ENCODE peak calls at places on chromosomes 1 and 21, in eight cellular contexts. M is fibroblast of the aortic adventitia, G is AG10803, S is GM13977, U is transverse colon, A is neural progenitor cell, J is IMR-90, X is body of pancreas. D is an unnamed sample.

GRCh38 chr1:19390166-19390850 is 78.2 kb downstream of the SLC66A1 start:
- DNase-seq in J (no peak), X (no peak), G (no peak), M (no peak), S (no peak), A (no peak), U (no peak), D (no peak)

GRCh38 chr1:112337028-112337531 is 58.9 kb upstream of the CTTNBP2NL start:
- DNase-seq in G (peak), J (peak), U (no peak), S (peak), M (peak), X (peak), A (peak), D (peak)

GRCh38 chr1:33433509-33434362 is 2.8 kb upstream of the PHC2 start:
- DNase-seq in M (peak), J (peak), A (no peak), G (peak), S (no peak), U (peak), X (peak), D (peak)

GRCh38 chr1:46036894-46037596 is 95.4 kb downstream of the PIK3R3 start:
- DNase-seq in U (peak), G (peak), X (peak), M (peak), S (peak), J (peak), A (peak), D (peak)

GRCh38 chr1:41315482-41315823 is 45.8 kb upstream of the FOXO6 start:
- DNase-seq in A (no peak), X (no peak), S (no peak), J (peak), M (no peak), G (peak), U (no peak), D (peak)

GRCh38 chr1:163063131-163064059 is 5.8 kb upstream of the RGS4 start:
- DNase-seq in S (no peak), J (no peak), U (no peak), M (no peak), X (no peak), G (no peak), A (no peak), D (no peak)

GRCh38 chr1:234230414-234230862 is 142.8 kb upstream of the COA6 start:
- DNase-seq in A (no peak), S (peak), M (no peak), U (no peak), X (no peak), G (no peak), J (no peak), D (no peak)

GRCh38 chr1:56355422-56355821 is 223.9 kb downstream of the PLPP3 start:
- DNase-seq in S (no peak), M (no peak), J (no peak), A (no peak), G (no peak), U (no peak), X (no peak), D (no peak)

GRCh38 chr1:221429262-221429661 is 312.6 kb downstream of the DUSP10 start:
- DNase-seq in X (no peak), U (no peak), G (peak), A (no peak), J (peak), S (no peak), M (peak), D (peak)

GRCh38 chr1:160186246-160186645 is 4.1 kb upstream of the CASQ1 start:
- DNase-seq in M (no peak), G (no peak), U (no peak), J (no peak), S (no peak), X (no peak), A (no peak), D (no peak)

GRCh38 chr1:109543988-109544735 is 4.3 kb upstream of the GNAI3 start:
- DNase-seq in U (no peak), A (no peak), J (no peak), G (no peak), X (no peak), M (no peak), S (peak), D (no peak)

GRCh38 chr1:227884370-227885134 is 63.2 kb downstream of the WNT9A start:
- DNase-seq in G (no peak), M (no peak), S (peak), J (no peak), U (no peak), A (no peak), X (no peak), D (no peak)

GRCh38 chr1:163824006-163824405 is 502.3 kb downstream of the NUF2 start:
- DNase-seq in J (peak), A (no peak), X (no peak), G (peak), S (no peak), M (peak), U (no peak), D (peak)

GRCh38 chr1:1345860-1346500 is 3.2 kb downstream of the DVL1 start:
- DNase-seq in S (no peak), M (no peak), U (no peak), A (no peak), X (no peak), G (no peak), J (no peak), D (no peak)

GRCh38 chr1:201335174-201335870 is 42.2 kb downstream of the TNNT2 start:
- DNase-seq in X (no peak), S (no peak), U (no peak), G (no peak), M (no peak), J (no peak), A (no peak), D (no peak)

GRCh38 chr1:162366671-162367070 is 10.0 kb downstream of the SPATA46 start:
- DNase-seq in U (no peak), A (no peak), M (no peak), G (no peak), S (no peak), J (no peak), X (no peak), D (no peak)

GRCh38 chr1:158285756-158286241 is 3.9 kb upstream of the CD1C start:
- DNase-seq in U (peak), A (no peak), S (peak), J (no peak), M (no peak), G (no peak), X (peak), D (no peak)

GRCh38 chr21:35203093-35204021 is 154.3 kb upstream of the RUNX1 start:
- DNase-seq in S (no peak), G (peak), X (no peak), M (peak), A (no peak), U (no peak), J (peak), D (peak)

GRCh38 chr1:178964469-178965330 is 61.0 kb upstream of the FAM20B start:
- DNase-seq in M (no peak), U (no peak), A (no peak), G (no peak), J (no peak), X (no peak), S (peak), D (no peak)

GRCh38 chr1:216456682-216457081 is 33.4 kb upstream of the USH2A start:
- DNase-seq in S (no peak), J (peak), G (peak), A (peak), X (no peak), M (peak), U (no peak), D (peak)

GRCh38 chr1:116169898-116170297 is 58.7 kb downstream of the MAB21L3 start:
- DNase-seq in M (no peak), A (no peak), J (no peak), G (no peak), S (no peak), U (no peak), X (no peak), D (no peak)

GRCh38 chr1:156104065-156104810 is 10.3 kb upstream of the LMNA start:
- DNase-seq in X (peak), M (peak), G (peak), A (no peak), J (peak), U (peak), S (peak), D (peak)

GRCh38 chr21:41926068-41926806 is 27.6 kb downstream of the C2CD2 start:
- DNase-seq in X (peak), J (peak), G (peak), M (peak), S (peak), U (no peak), A (no peak), D (peak)

GRCh38 chr1:59332983-59333382 is 36.1 kb downstream of the FGGY start:
- DNase-seq in J (peak), A (no peak), M (peak), U (no peak), S (no peak), X (no peak), G (peak), D (peak)

GRCh38 chr1:19974822-19975416 is 4.5 kb downstream of the PLA2G2A start:
- DNase-seq in J (peak), M (peak), A (peak), X (peak), U (peak), G (peak), S (peak), D (peak)

GRCh38 chr1:207463021-207463420 is 8.9 kb downstream of the CR2 start:
- DNase-seq in U (no peak), S (no peak), J (no peak), X (no peak), G (peak), A (no peak), M (no peak), D (peak)

GRCh38 chr1:14945132-14946010 is 208.2 kb upstream of the TMEM51 start:
- DNase-seq in J (peak), U (peak), M (peak), G (peak), S (no peak), A (peak), X (peak), D (peak)

GRCh38 chr1:14881775-14882672 is 271.5 kb upstream of the TMEM51 start:
- DNase-seq in U (no peak), M (peak), X (peak), A (no peak), J (peak), S (peak), G (no peak), D (no peak)

GRCh38 chr21:43687566-43688395 is 28.4 kb downstream of the RRP1B start:
- DNase-seq in U (no peak), G (no peak), M (no peak), S (no peak), J (no peak), A (no peak), X (no peak), D (no peak)

GRCh38 chr1:19439464-19440171 is 45.7 kb downstream of the CAPZB start:
- DNase-seq in X (no peak), S (peak), J (no peak), G (no peak), M (no peak), U (no peak), A (peak), D (peak)

GRCh38 chr21:15199414-15199813 is 134.6 kb upstream of the NRIP1 start:
- DNase-seq in G (no peak), U (no peak), M (no peak), S (no peak), X (no peak), A (peak), J (no peak), D (no peak)

GRCh38 chr1:6260961-6261614 is at the start of gene GPR153:
- DNase-seq in X (peak), S (peak), J (no peak), M (no peak), U (peak), G (peak), A (peak), D (no peak)

GRCh38 chr1:45752441-45753052 is 2.1 kb upstream of the IPP start:
- DNase-seq in U (no peak), M (peak), A (no peak), X (no peak), J (peak), S (no peak), G (peak), D (peak)

GRCh38 chr1:116256875-116257823 is 115.9 kb upstream of the ATP1A1 start:
- DNase-seq in J (no peak), X (no peak), A (no peak), M (no peak), U (peak), S (peak), G (no peak), D (no peak)

GRCh38 chr1:245701631-245702030 is 546.8 kb downstream of the KIF26B start:
- DNase-seq in J (no peak), G (no peak), A (no peak), X (no peak), S (no peak), U (no peak), M (no peak), D (no peak)

DNA sequence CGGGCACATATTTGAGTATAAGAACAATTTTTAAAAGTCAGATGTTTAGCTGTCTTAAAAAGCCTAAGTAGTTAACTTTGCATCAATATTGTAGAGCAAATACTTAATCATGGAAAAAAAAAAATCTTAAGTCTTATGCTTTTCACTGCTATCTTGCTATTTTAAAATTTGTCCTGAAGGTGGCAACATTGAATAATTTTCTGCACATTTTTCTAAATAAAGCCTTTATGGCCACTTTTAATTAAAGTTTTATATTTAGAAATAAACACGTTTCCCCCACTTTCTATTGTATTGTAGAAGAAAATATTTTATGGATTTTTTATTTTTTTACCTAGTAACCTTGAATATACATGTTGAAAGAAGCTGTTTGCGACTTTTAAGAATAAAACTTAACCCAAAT is 198.8 kb downstream of the AMY1C start:
- DNase-seq in S (no peak), A (no peak), J (no peak), U (no peak), X (no peak), M (no peak), G (no peak), D (peak)
- TF ChIP-seq CTCF in S (peak), A (peak), J (peak), U (no peak), X (peak), M (no peak), G (no peak), D (no peak)

GRCh38 chr1:203776636-203777035 is 11.7 kb downstream of the LAX1 start:
- DNase-seq in J (no peak), M (no peak), U (no peak), X (peak), G (no peak), A (peak), S (no peak), D (no peak)
- TF ChIP-seq CTCF in J (no peak), M (no peak), U (no peak), X (no peak), G (peak), A (peak), S (peak), D (peak)

DNA sequence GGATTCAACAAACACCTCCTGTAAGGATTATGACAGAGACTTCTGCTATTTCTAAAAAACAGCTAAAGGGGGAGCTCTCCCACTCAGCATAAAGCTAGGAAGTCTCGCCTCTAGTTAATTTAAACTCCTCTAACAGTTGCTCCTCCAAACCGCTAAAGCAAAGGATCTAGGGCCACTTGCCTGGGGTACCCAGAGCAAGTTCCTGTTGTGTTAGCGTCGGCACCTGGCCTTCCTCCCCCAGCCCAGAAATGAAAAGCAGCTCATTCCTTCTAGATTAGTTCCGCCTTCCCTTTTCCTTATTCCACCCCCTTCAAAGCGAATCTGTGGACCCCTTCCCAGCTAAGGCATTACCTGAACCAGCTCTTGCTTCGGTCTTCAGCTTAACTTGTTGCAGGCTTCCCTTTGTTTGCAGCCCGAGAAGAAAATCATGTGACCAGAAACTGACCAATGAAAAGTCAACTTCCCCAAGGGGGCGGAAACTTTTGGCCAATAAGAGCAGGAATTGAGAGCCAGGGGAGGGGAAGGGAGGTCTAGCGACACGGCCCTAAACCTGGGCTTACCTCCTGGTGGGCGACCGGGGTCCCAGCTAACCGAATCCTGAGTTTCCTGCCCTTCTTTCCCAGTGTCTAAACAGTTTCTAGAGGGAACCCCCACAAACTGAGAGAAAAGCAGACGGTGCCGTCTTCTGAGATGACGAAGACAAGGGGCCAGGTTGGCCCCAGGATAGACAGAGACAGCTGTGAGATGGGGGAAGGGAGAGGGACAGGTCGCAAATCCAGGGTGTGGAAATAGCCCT is at the start of gene PBXIP1:
- DNase-seq in J (peak), S (peak), M (peak), U (peak), G (peak), X (peak), A (peak), D (peak)
- TF ChIP-seq CTCF in J (peak), S (peak), M (peak), U (no peak), G (peak), X (no peak), A (peak), D (peak)

GRCh38 chr1:53733447-53733931 is 5.5 kb downstream of the GLIS1 start:
- DNase-seq in X (no peak), G (peak), A (no peak), S (no peak), U (no peak), J (no peak), M (no peak), D (no peak)
- TF ChIP-seq CTCF in X (no peak), G (no peak), A (no peak), S (no peak), U (no peak), J (no peak), M (no peak), D (no peak)

D was measured in fibroblast of mammary gland.